ENCODE peak calls at places on chromosomes 4 and X, in five cellular contexts. K, N, R, S and D are unnamed samples.

GRCh38 chrX:79259073-79259689 is 108.0 kb downstream of the ITM2A start:
- DNase-seq in K (no peak), N (no peak), R (no peak), S (peak), D (no peak)

GRCh38 chr4:26857278-26858034 is 3.2 kb upstream of the STIM2 start:
- DNase-seq in K (peak), N (peak), R (peak), S (peak), D (peak)

GRCh38 chrX:153650959-153651358 is 4.0 kb downstream of the DUSP9 start:
- DNase-seq in K (no peak), N (no peak), R (no peak), S (no peak), D (no peak)

GRCh38 chr4:168643083-168643795 is 146.4 kb downstream of the PALLD start:
- DNase-seq in K (no peak), N (no peak), R (no peak), S (peak), D (no peak)

GRCh38 chrX:120260369-120260768 is 9.8 kb downstream of the ZBTB33 start:
- DNase-seq in K (no peak), N (no peak), R (peak), S (no peak), D (no peak)

GRCh38 chr4:69116645-69117321 is 20.5 kb downstream of the UGT2B7 start:
- DNase-seq in K (no peak), N (no peak), R (no peak), S (peak), D (no peak)

GRCh38 chrX:1262369-1262768 is 6.2 kb upstream of the CSF2RA start:
- DNase-seq in K (no peak), N (no peak), R (no peak), S (no peak), D (no peak)

GRCh38 chr4:139761461-139761860 is 95.8 kb downstream of the MGST2 start:
- DNase-seq in K (no peak), N (no peak), R (peak), S (no peak), D (no peak)

GRCh38 chr4:3522651-3523050 is 9.6 kb downstream of the LRPAP1 start:
- DNase-seq in K (no peak), N (no peak), R (no peak), S (no peak), D (no peak)

GRCh38 chr4:57158221-57158620 is 48.0 kb upstream of the IGFBP7 start:
- DNase-seq in K (no peak), N (no peak), R (no peak), S (peak), D (no peak)

GRCh38 chr4:149371021-149371420 is 444.6 kb downstream of the IQCM start:
- DNase-seq in K (no peak), N (no peak), R (peak), S (peak), D (no peak)

GRCh38 chr4:39910064-39910463 is 67.6 kb downstream of the PDS5A start:
- DNase-seq in K (no peak), N (no peak), R (no peak), S (no peak), D (no peak)

GRCh38 chr4:86117781-86118302 is 242.0 kb downstream of the MAPK10 start:
- DNase-seq in K (no peak), N (no peak), R (peak), S (peak), D (no peak)

GRCh38 chr4:174133525-174133924 is 149.9 kb downstream of the FBXO8 start:
- DNase-seq in K (no peak), N (no peak), R (no peak), S (no peak), D (no peak)

GRCh38 chr4:128353791-128354190 is 66.2 kb upstream of the PGRMC2 start:
- DNase-seq in K (no peak), N (no peak), R (peak), S (no peak), D (no peak)

GRCh38 chr4:88352062-88352461 is 26.6 kb upstream of the HERC6 start:
- DNase-seq in K (no peak), N (no peak), R (no peak), S (peak), D (no peak)

GRCh38 chr4:83112678-83113428 is 1.7 kb downstream of the PLAC8 start:
- DNase-seq in K (no peak), N (no peak), R (no peak), S (no peak), D (no peak)

GRCh38 chr4:147518846-147519767 is 38.2 kb downstream of the EDNRA start:
- DNase-seq in K (peak), N (peak), R (peak), S (peak), D (peak)

GRCh38 chrX:14916017-14916674 is 42.9 kb downstream of the MOSPD2 start:
- DNase-seq in K (no peak), N (no peak), R (no peak), S (peak), D (no peak)

GRCh38 chr4:138935135-138935795 is 80.3 kb upstream of the NOCT start:
- DNase-seq in K (no peak), N (no peak), R (no peak), S (no peak), D (no peak)

GRCh38 chrX:20412871-20413486 is 146.3 kb upstream of the RPS6KA3 start:
- DNase-seq in K (peak), N (no peak), R (no peak), S (no peak), D (no peak)